ENCODE peak calls at places on chromosome 14, in four cellular contexts. I, C, V and Y are unnamed samples.

GRCh38 chr14:67957925-67958324 is 138.3 kb downstream of the RAD51B start:
- DNase-seq in C (no peak), V (no peak), I (no peak), Y (no peak)

GRCh38 chr14:22314183-22314820 is 274.7 kb downstream of the DAD1 start:
- DNase-seq in V (no peak), C (peak; percentile 29), I (peak; percentile 48), Y (peak; percentile 82)

GRCh38 chr14:105322791-105323556 is 8.4 kb downstream of the PACS2 start:
- DNase-seq in I (no peak), V (no peak), C (no peak), Y (no peak)

GRCh38 chr14:57189070-57189469 is 79.6 kb downstream of the EXOC5 start:
- DNase-seq in I (no peak), C (no peak), V (no peak), Y (peak; percentile 3)

GRCh38 chr14:22375321-22375930 is 213.6 kb downstream of the DAD1 start:
- DNase-seq in V (no peak), C (peak; percentile 20), I (no peak), Y (peak; percentile 79)

GRCh38 chr14:65915125-65915524 is 502.6 kb downstream of the FUT8 start:
- DNase-seq in I (no peak), V (no peak), C (no peak), Y (no peak)

GRCh38 chr14:64758711-64759554 is 54.7 kb downstream of the PLEKHG3 start:
- DNase-seq in I (no peak), C (no peak), V (no peak), Y (peak; percentile 72)

GRCh38 chr14:58635041-58635440 is 2.7 kb upstream of the DACT1 start:
- DNase-seq in V (no peak), C (no peak), I (no peak), Y (no peak)

GRCh38 chr14:90587918-90588317 is 191.1 kb downstream of the CALM1 start:
- DNase-seq in I (no peak), V (no peak), C (no peak), Y (no peak)

GRCh38 chr14:79404874-79405273 is 806.4 kb downstream of the DIO2 start:
- DNase-seq in V (no peak), I (no peak), C (no peak), Y (no peak)

GRCh38 chr14:72962829-72963312 is 36.6 kb downstream of the DCAF4 start:
- DNase-seq in C (peak; percentile 27), V (peak; percentile 71), I (no peak), Y (peak; percentile 48)

GRCh38 chr14:104155513-104155912 is 17.1 kb downstream of the KIF26A start:
- DNase-seq in V (no peak), I (no peak), C (peak; percentile 17), Y (no peak)

GRCh38 chr14:104144911-104145825 is 6.8 kb downstream of the KIF26A start:
- DNase-seq in C (no peak), V (peak; percentile 7), I (no peak), Y (no peak)

GRCh38 chr14:50668852-50669194 is 717 bp upstream of the SAV1 start:
- DNase-seq in I (no peak), C (no peak), V (no peak), Y (no peak)

GRCh38 chr14:50670196-50670875 is 2.2 kb upstream of the SAV1 start:
- DNase-seq in I (no peak), C (no peak), V (no peak), Y (no peak)

GRCh38 chr14:50667491-50668007 is 557 bp downstream of the SAV1 start:
- DNase-seq in C (peak; percentile 25), V (peak; percentile 67), I (no peak), Y (no peak)

GRCh38 chr14:50668008-50668851 is at the start of gene SAV1:
- DNase-seq in I (no peak), V (peak; percentile 80), C (peak; percentile 67), Y (peak; percentile 68)

GRCh38 chr14:50669441-50669986 is 1.4 kb upstream of the SAV1 start:
- DNase-seq in I (no peak), C (no peak), V (no peak), Y (no peak)
- TF ChIP-seq TCF7 in I (no peak), C (no peak), V (no peak), Y (no peak)

GRCh38 chr14:77339407-77339806 is 18.6 kb downstream of the GSTZ1 start:
- DNase-seq in I (no peak), C (no peak), V (no peak), Y (no peak)
- TF ChIP-seq TCF7 in I (no peak), C (no peak), V (no peak), Y (no peak)

DNA sequence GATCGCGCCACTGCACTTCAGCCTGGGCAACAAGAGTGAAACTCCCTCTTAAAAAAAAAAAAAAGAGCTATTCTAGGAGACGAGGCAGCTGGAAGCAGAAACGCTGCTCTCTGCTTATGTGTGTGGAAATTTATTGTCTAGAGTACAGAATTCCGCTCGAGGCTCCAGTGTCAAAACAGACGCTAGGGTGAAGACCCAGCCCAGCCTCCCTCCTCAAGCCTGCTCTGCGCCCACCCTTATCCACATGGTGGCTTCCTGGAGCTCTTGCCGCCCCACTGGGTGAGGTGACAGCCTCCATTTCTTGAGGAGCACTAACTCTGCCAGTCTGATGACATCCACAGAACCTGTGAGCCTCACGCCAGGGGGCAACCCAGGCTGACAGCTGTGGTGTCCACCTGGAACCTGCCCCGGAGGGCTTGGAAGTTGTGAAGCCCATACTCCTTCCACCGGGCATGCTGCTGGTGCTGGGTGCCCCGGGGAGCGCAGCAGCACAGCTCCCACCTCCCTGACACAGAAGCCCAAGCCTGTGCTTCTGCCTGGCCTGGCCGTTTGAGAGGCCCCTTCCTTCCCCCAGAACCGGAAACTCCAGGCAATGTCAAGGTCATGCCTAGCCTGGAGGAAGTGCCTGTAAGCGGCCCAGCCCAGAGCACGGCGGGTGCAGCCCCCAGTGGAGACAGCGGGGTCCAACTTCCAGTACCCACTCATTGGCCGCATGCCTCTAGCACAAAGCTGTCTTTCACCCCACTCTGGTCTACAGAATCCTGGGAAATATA is 49.4 kb upstream of the DLK1 start:
- DNase-seq in I (no peak), V (peak; percentile 29), C (no peak), Y (peak; percentile 80)
- TF ChIP-seq TCF7 in I (no peak), V (no peak), C (no peak), Y (no peak)

GRCh38 chr14:24974591-24975374 is 75.2 kb downstream of the STXBP6 start:
- DNase-seq in I (no peak), V (no peak), C (no peak), Y (no peak)

GRCh38 chr14:24965934-24966593 is 83.9 kb downstream of the STXBP6 start:
- DNase-seq in I (no peak), C (no peak), V (no peak), Y (no peak)

GRCh38 chr14:24975393-24975792 is 74.6 kb downstream of the STXBP6 start:
- DNase-seq in V (no peak), C (no peak), I (no peak), Y (no peak)

GRCh38 chr14:24972844-24973243 is 77.1 kb downstream of the STXBP6 start:
- DNase-seq in C (no peak), I (no peak), V (no peak), Y (no peak)

GRCh38 chr14:24971255-24971654 is 78.7 kb downstream of the STXBP6 start:
- DNase-seq in I (no peak), V (no peak), C (no peak), Y (no peak)
- TF ChIP-seq TCF7 in I (no peak), V (no peak), C (no peak), Y (no peak)

GRCh38 chr14:99726538-99727095 is 42.5 kb downstream of the CYP46A1 start:
- DNase-seq in C (no peak), V (no peak), I (no peak), Y (no peak)

GRCh38 chr14:99724939-99725773 is 41.1 kb downstream of the CYP46A1 start:
- DNase-seq in V (no peak), I (no peak), C (no peak), Y (no peak)

GRCh38 chr14:99727096-99727870 is 43.2 kb downstream of the CYP46A1 start:
- DNase-seq in I (no peak), C (no peak), V (no peak), Y (no peak)

GRCh38 chr14:99724196-99724891 is 40.2 kb downstream of the CYP46A1 start:
- DNase-seq in I (no peak), C (no peak), V (no peak), Y (no peak)

DNA sequence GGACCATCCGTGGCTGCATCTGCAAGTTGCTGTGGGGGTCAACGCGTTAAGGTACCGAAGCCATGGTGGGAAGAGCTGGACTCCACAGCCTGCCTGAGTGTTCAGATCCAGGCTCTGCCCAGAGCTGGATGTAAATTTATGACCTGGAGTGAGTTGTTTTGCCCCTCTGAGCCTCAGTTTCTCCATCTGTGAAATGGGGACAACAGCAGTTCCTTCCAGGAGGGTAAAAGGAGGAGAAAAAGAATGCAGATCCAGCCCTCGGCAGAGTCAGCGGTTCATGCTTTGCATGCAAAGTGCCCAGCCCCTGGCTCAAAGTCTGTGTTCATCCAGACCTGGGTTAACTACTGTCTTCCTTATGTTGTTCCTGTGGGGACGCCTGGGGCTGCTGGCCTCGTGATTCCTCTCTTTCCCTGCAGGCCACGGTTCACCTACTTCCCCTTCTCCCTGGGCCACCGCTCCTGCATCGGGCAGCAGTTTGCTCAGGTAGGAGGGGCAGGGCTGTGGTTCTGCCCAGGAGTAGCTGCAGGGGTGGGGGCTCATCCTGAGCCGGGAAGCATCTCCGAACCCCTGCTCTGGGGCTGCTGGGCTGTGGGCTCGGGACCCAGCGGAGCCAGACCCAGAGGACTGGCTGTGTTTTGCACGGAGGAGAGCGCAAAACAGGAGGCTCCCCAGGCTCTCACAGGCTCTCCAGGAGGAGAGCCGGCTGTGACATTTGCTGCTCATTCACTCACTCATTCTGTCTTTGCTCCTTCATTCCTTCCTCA is 41.9 kb downstream of the CYP46A1 start:
- DNase-seq in C (no peak), I (no peak), V (peak; percentile 24), Y (no peak)
- TF ChIP-seq TCF7 in C (no peak), I (no peak), V (no peak), Y (no peak)

DNA sequence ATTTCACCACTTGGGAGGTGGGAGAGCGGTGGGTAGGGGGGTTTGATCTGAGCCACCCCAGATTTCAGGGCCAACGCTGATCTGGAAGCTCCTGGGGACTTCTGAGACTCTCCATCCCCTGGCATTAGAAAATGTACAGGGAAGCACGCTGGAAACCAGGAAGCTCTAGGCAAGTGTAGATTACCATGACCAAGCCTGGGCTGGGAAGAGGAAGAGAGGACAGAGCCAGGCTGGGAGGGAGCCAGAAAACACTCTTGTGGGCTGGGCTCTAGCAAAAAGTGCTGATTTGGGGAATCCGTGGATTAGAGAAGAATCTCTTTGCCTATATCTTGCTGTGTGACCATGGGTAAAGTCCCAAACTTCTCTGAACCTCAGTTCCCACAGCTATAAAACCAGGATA is 236.7 kb downstream of the BCL11B start:
- DNase-seq in V (no peak), I (no peak), C (no peak), Y (no peak)
- TF ChIP-seq TCF7 in V (no peak), I (no peak), C (no peak), Y (no peak)

GRCh38 chr14:89351958-89352404 is 65.1 kb downstream of the FOXN3 start:
- DNase-seq in I (no peak), C (no peak), V (no peak), Y (peak; percentile 94)
- TF ChIP-seq TCF7 in I (no peak), C (no peak), V (no peak), Y (peak; percentile 55)

GRCh38 chr14:92649934-92650545 is 98.4 kb downstream of the LGMN start:
- DNase-seq in I (no peak), V (no peak), C (no peak), Y (no peak)
- TF ChIP-seq TCF7 in I (no peak), V (no peak), C (no peak), Y (no peak)